ENCODE peak calls at places on chromosomes 2 and 18, in four cellular contexts. O is CD8-positive, alpha-beta T cell; I is cardiac muscle cell; R is NT2/D1. V is an unnamed sample. For H3K36me3, the result is how much of the 10 kb centered on the place peaks cover.

GRCh38 chr2:179837408-179837807 is 24.0 kb downstream of the ZNF385B start:
- DNase-seq in O (no peak), I (peak), R (no peak), V (no peak)

GRCh38 chr2:120149406-120149805 is 73.8 kb downstream of the TMEM185B start:
- DNase-seq in O (no peak), I (no peak), R (no peak), V (no peak)

GRCh38 chr18:54717673-54718435 is 110.4 kb upstream of the RAB27B start:
- DNase-seq in O (no peak), I (peak), R (no peak), V (no peak)

GRCh38 chr2:9256570-9257043 is 50.0 kb downstream of the ASAP2 start:
- DNase-seq in O (no peak), I (no peak), R (no peak), V (no peak)

GRCh38 chr2:146523218-146523617 is 1321.6 kb upstream of the ACVR2A start:
- DNase-seq in O (no peak), I (peak), R (no peak), V (no peak)

GRCh38 chr2:201827621-201828020 is 21.3 kb downstream of the CDK15 start:
- DNase-seq in O (no peak), I (no peak), R (no peak), V (no peak)

GRCh38 chr2:159185401-159186130 is 100.9 kb downstream of the WDSUB1 start:
- DNase-seq in O (no peak), I (peak), R (no peak), V (no peak)

GRCh38 chr2:69694894-69695849 is 46.8 kb upstream of the ANXA4 start:
- DNase-seq in O (no peak), I (peak), R (no peak), V (no peak)

GRCh38 chr2:54577035-54577434 is 120.9 kb downstream of the SPTBN1 start:
- DNase-seq in O (no peak), I (no peak), R (no peak), V (peak)

GRCh38 chr2:3362686-3363085 is 14.9 kb downstream of the EIPR1 start:
- DNase-seq in O (no peak), I (no peak), R (no peak), V (no peak)

GRCh38 chr2:101777337-101777736 is 79.8 kb downstream of the MAP4K4 start:
- DNase-seq in O (no peak), I (no peak), R (no peak), V (no peak)

GRCh38 chr18:59697236-59697932 is at the start of gene CCBE1:
- DNase-seq in O (no peak), I (peak), R (peak), V (peak)

GRCh38 chr2:141029424-141030078 is 1101.3 kb downstream of the LRP1B start:
- DNase-seq in O (no peak), I (no peak), R (no peak), V (no peak)

GRCh38 chr2:189841019-189841418 is 56.8 kb downstream of the PMS1 start:
- DNase-seq in O (no peak), I (no peak), R (no peak), V (no peak)

GRCh38 chr2:241391892-241392665 is 36.0 kb downstream of the FARP2 start:
- DNase-seq in O (no peak), I (peak), R (peak), V (no peak)

GRCh38 chr2:158664987-158665386 is 130.1 kb upstream of the DAPL1 start:
- DNase-seq in O (no peak), I (no peak), R (no peak), V (no peak)

GRCh38 chr2:142974288-142975024 is 97.0 kb downstream of the KYNU start:
- DNase-seq in O (no peak), I (peak), R (peak), V (no peak)

GRCh38 chr2:120231974-120232635 is 8.9 kb upstream of the TMEM185B start:
- DNase-seq in O (peak), I (no peak), R (no peak), V (no peak)

GRCh38 chr2:226794751-226795171 is 4.9 kb downstream of the IRS1 start:
- DNase-seq in O (no peak), I (peak), R (no peak), V (no peak)

GRCh38 chr2:9779572-9780264 is 63.6 kb upstream of the TAF1B start:
- DNase-seq in O (no peak), I (no peak), R (no peak), V (no peak)

GRCh38 chr2:11203480-11203879 is 48.2 kb downstream of the SLC66A3 start:
- DNase-seq in O (no peak), I (peak), R (no peak), V (no peak)

GRCh38 chr2:70947556-70948184 is 12.0 kb downstream of the ATP6V1B1 start:
- DNase-seq in O (no peak), I (peak), R (no peak), V (peak)

GRCh38 chr2:215188078-215188477 is 49.7 kb upstream of the ABCA12 start:
- DNase-seq in O (no peak), I (peak), R (no peak), V (no peak)

GRCh38 chr18:73737990-73738389 is 409.6 kb downstream of the FBXO15 start:
- DNase-seq in O (no peak), I (no peak), R (no peak), V (no peak)

GRCh38 chr18:76256897-76257500 is 238.0 kb downstream of the ZNF516 start:
- DNase-seq in O (no peak), I (peak), R (no peak), V (no peak)

GRCh38 chr18:42649636-42650035 is 465.8 kb downstream of the RIT2 start:
- DNase-seq in O (no peak), I (peak), R (no peak), V (no peak)

GRCh38 chr18:24370120-24370519 is 27.5 kb downstream of the OSBPL1A start:
- DNase-seq in O (no peak), I (no peak), R (no peak), V (peak)

GRCh38 chr18:59744271-59744721 is 47.1 kb upstream of the CCBE1 start:
- DNase-seq in O (no peak), I (peak), R (no peak), V (no peak)

DNA sequence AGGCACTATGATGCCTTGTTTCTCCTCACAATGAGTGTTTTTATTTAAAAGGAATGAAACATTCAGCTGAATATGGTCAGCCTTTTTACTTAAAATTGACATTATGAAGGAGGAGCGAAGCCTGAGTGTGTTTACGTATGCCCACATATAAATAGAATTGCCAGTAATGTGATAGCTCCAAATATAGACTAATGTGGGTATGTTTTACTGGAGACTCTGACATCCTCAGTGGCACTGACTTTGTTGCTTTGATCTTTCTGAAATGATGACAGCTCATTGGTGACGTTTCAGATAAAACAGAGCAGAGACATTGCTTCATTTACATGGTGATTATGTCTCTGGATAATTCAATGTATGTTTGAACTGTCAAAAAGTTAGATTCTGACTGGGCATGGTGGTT is 167.0 kb downstream of the MGAT5 start:
- DNase-seq in O (no peak), I (no peak), R (no peak), V (no peak)
- H3K36me3 ChIP-seq in O (under half), I (under half), R (under half), V (under half)

GRCh38 chr2:74891136-74891764 is 57.3 kb downstream of the HK2 start:
- DNase-seq in O (no peak), I (no peak), R (no peak), V (no peak)
- H3K36me3 ChIP-seq in O (under half), I (half or more), R (half or more), V (under half)

DNA sequence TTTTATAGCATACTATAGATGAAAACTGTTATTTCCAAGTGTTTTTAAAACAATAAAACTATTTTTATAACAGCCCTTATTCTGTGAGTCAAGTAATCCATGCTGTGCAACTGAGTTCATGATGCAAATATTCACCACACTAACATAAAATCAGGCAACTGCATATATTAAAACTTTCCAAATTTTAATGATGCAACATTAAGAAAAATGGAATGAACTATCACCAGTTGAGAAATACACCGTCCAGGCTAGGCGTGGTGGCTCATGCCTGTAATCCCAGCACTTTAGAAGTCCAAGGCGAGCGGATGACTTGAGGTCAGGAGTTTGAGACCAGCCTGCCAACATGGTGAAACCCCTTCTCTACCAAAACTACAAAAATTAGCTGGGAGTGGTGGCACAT is 114.5 kb downstream of the CDH2 start:
- DNase-seq in O (no peak), I (peak), R (no peak), V (no peak)
- H3K36me3 ChIP-seq in O (under half), I (under half), R (under half), V (under half)

GRCh38 chr2:222641336-222641735 is 14.6 kb downstream of the FARSB start:
- DNase-seq in O (no peak), I (peak), R (no peak), V (no peak)
- H3K36me3 ChIP-seq in O (under half), I (under half), R (half or more), V (under half)